ENCODE peak calls at places on chromosomes 13 and 19, in nine cellular contexts. O is GM23338; B is dorsolateral prefrontal cortex; L is mammary epithelial cell; D is upper lobe of left lung; U is kidney; P is CD4-positive, alpha-beta T cell; V is upper lobe of right lung; X is colonic mucosa. Q is an unnamed sample.

GRCh38 chr19:12984683-12985048 is 10.6 kb upstream of the NFIX start:
- DNase-seq in X (no peak), D (no peak), V (no peak), L (no peak), U (no peak), O (no peak), P (no peak), B (no peak), Q (peak; percentile 30)

GRCh38 chr19:29861575-29861974 is 49.8 kb downstream of the CCNE1 start:
- DNase-seq in L (no peak), D (no peak), U (no peak), P (no peak), V (no peak), O (no peak), B (no peak), X (no peak), Q (no peak)

GRCh38 chr13:25062479-25062878 is 33.5 kb upstream of the PABPC3 start:
- DNase-seq in B (no peak), U (no peak), D (no peak), X (no peak), V (no peak), O (peak; percentile 57), P (no peak), L (no peak), Q (no peak)

GRCh38 chr13:93270769-93271753 is 44.5 kb downstream of the GPC6 start:
- DNase-seq in X (no peak), O (no peak), V (no peak), D (no peak), L (no peak), P (no peak), U (no peak), B (no peak), Q (no peak)

GRCh38 chr19:40576181-40576584 is 490 bp upstream of the SHKBP1 start:
- DNase-seq in B (no peak), O (peak; percentile 67), X (no peak), V (no peak), P (no peak), D (peak; percentile 86), U (no peak), L (no peak), Q (no peak)

GRCh38 chr19:7152568-7152967 is 83.1 kb downstream of the ZNF557 start:
- DNase-seq in P (no peak), X (no peak), O (peak; percentile 25), V (no peak), L (peak; percentile 8), D (no peak), U (no peak), B (no peak), Q (no peak)

GRCh38 chr13:26469602-26470001 is 87.9 kb upstream of the WASF3 start:
- DNase-seq in P (no peak), L (no peak), X (no peak), O (no peak), U (no peak), D (no peak), B (no peak), V (no peak), Q (no peak)

GRCh38 chr13:107457686-107458085 is 757.6 kb downstream of the LIG4 start:
- DNase-seq in D (no peak), B (no peak), P (no peak), V (no peak), L (no peak), U (no peak), O (no peak), X (no peak), Q (no peak)

GRCh38 chr13:75901509-75901908 is 265.4 kb downstream of the LMO7 start:
- DNase-seq in X (no peak), P (no peak), B (no peak), L (no peak), O (no peak), V (no peak), U (no peak), D (no peak), Q (no peak)

GRCh38 chr13:75902166-75903104 is 266.3 kb downstream of the LMO7 start:
- DNase-seq in L (no peak), P (no peak), V (no peak), O (no peak), U (no peak), D (no peak), X (no peak), B (no peak), Q (no peak)

GRCh38 chr13:75906315-75906714 is 270.2 kb downstream of the LMO7 start:
- DNase-seq in V (no peak), D (no peak), B (no peak), L (no peak), U (no peak), P (no peak), O (peak; percentile 23), X (no peak), Q (no peak)

GRCh38 chr13:75907044-75907443 is 270.9 kb downstream of the LMO7 start:
- DNase-seq in D (no peak), P (no peak), L (no peak), B (no peak), O (no peak), U (no peak), V (no peak), X (no peak), Q (no peak)

DNA sequence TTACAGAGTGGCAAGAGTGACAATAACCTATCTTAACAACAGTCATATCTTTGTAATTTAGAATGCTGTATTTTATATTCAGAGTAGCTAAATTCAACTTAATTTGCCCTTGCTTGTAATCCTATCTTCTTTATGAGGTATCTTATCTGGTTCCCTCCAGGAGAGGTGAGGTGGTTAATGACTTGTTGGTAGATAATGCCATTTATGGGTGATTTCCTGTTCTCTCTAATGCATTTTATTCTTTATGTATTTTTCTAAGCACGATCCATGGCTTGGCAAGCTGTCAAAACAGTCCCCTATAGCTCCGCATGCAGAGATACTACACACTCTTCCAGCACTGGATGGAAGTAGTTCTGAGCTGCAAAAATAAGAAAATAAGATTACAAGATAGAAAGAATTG is 267.9 kb downstream of the LMO7 start:
- DNase-seq in P (no peak), D (no peak), U (no peak), B (no peak), L (no peak), X (no peak), O (no peak), V (no peak), Q (no peak)
- H3K27ac ChIP-seq in P (no peak overlapping the region), D (no peak overlapping the region), U (no peak overlapping the region), B (no peak overlapping the region), L (no peak overlapping the region), X (no peak overlapping the region), O (no peak overlapping the region), V (no peak overlapping the region), Q (no peak overlapping the region)

GRCh38 chr13:29815336-29815735 is 35.1 kb downstream of the UBL3 start:
- DNase-seq in U (no peak), V (no peak), X (no peak), B (no peak), O (no peak), P (no peak), L (no peak), D (no peak), Q (no peak)

GRCh38 chr13:29810898-29811297 is 39.5 kb downstream of the UBL3 start:
- DNase-seq in U (no peak), L (no peak), V (no peak), D (no peak), X (no peak), P (no peak), O (no peak), B (no peak), Q (no peak)

GRCh38 chr13:29817604-29818378 is 32.6 kb downstream of the UBL3 start:
- DNase-seq in P (no peak), L (no peak), X (no peak), B (no peak), V (no peak), D (no peak), O (no peak), U (no peak), Q (no peak)

GRCh38 chr13:29819157-29819556 is 31.3 kb downstream of the UBL3 start:
- DNase-seq in O (no peak), B (no peak), L (no peak), D (no peak), U (no peak), X (no peak), V (no peak), P (no peak), Q (no peak)

DNA sequence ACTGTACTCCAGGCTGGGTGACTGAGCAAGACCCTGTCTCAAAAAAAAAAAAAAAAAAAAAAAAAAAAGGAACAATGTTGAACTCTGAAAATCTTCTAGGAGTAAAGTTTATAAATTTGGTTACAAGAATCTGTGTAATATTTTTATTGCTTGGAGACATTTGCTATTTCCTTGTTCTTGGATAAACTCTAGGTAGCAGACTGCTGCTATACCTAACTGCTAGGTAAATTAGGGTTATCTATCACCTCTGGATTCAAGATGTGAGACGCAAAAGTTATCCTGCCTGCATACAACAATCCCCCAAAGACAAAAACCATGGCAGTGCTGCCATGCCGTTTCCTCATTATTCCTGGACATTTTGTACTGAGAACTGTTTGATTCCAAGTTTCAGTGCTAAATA is 33.7 kb downstream of the UBL3 start:
- DNase-seq in P (no peak), V (no peak), O (no peak), B (no peak), U (no peak), L (no peak), D (no peak), X (no peak), Q (no peak)
- H3K27ac ChIP-seq in P (no peak overlapping the region), V (no peak overlapping the region), O (no peak overlapping the region), B (no peak overlapping the region), U (no peak overlapping the region), L (no peak overlapping the region), D (no peak overlapping the region), X (no peak overlapping the region), Q (no peak overlapping the region)

DNA sequence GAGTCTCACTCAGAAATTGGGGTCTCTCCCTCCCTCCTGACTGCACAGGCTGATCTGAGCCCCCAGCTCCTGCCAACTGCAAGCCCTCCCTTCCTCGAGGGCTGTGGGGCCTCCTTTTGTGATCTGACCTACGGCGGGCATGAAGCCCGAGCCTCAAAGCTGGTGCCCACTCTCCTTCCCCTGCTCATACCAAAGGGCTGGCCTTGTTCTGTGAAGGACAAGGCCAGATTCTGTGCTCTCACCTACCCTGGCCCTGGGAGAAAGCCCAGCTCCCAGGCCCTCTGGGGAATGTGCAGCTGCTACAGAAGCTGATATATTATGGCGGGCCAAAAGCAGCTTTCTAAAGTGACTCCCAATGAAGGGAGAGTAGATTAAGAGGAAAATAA is 9.0 kb upstream of the ECH1 start:
- DNase-seq in O (no peak), L (no peak), P (no peak), U (no peak), X (no peak), D (no peak), V (no peak), B (no peak), Q (no peak)
- H3K27ac ChIP-seq in O (peak overlapping the region; percentile 69), L (no peak overlapping the region), P (peak overlapping the region; percentile 47), U (no peak overlapping the region), X (no peak overlapping the region), D (no peak overlapping the region), V (no peak overlapping the region), B (no peak overlapping the region), Q (no peak overlapping the region)

GRCh38 chr19:16421982-16422381 is 49.8 kb downstream of the EPS15L1 start:
- DNase-seq in X (no peak), U (no peak), O (no peak), P (no peak), D (no peak), V (no peak), B (no peak), L (no peak), Q (no peak)

GRCh38 chr19:16418597-16418962 is 53.2 kb downstream of the EPS15L1 start:
- DNase-seq in P (no peak), X (no peak), V (no peak), D (no peak), B (no peak), O (no peak), L (no peak), U (no peak), Q (no peak)

GRCh38 chr19:16417660-16418596 is 53.8 kb downstream of the EPS15L1 start:
- DNase-seq in B (peak; percentile 63), O (peak; percentile 88), L (peak; percentile 29), P (peak; percentile 62), X (peak; percentile 57), D (peak; percentile 87), U (peak; percentile 90), V (peak; percentile 83), Q (peak; percentile 14)

GRCh38 chr19:16420781-16421386 is 50.9 kb downstream of the EPS15L1 start:
- DNase-seq in V (no peak), O (no peak), P (no peak), L (no peak), U (no peak), X (no peak), B (no peak), D (peak; percentile 74), Q (no peak)

GRCh38 chr19:16419671-16420394 is 51.9 kb downstream of the EPS15L1 start:
- DNase-seq in B (no peak), P (no peak), O (peak; percentile 24), U (no peak), X (no peak), V (no peak), L (no peak), D (peak; percentile 54), Q (no peak)
- H3K27ac ChIP-seq in B (no peak overlapping the region), P (no peak overlapping the region), O (no peak overlapping the region), U (no peak overlapping the region), X (no peak overlapping the region), V (no peak overlapping the region), L (no peak overlapping the region), D (no peak overlapping the region), Q (no peak overlapping the region)